ENCODE peak calls at places on chromosomes 6 and 20, in six cellular contexts. T, F, A, H, J and V are unnamed samples.

GRCh38 chr20:19974621-19975435 is 42.3 kb upstream of the NAA20 start:
- DNase-seq in T (no peak), F (peak), A (no peak), H (peak), J (peak), V (no peak)

GRCh38 chr20:48723308-48724264 is 104.2 kb downstream of the PREX1 start:
- DNase-seq in T (no peak), F (peak), A (no peak), H (no peak), J (peak), V (no peak)

GRCh38 chr20:432208-432607 is 24.1 kb downstream of the RBCK1 start:
- DNase-seq in T (no peak), F (no peak), A (no peak), H (no peak), J (no peak), V (peak)

GRCh38 chr6:73418081-73418741 is 23.6 kb downstream of the DDX43 start:
- DNase-seq in T (no peak), F (no peak), A (no peak), H (peak), J (no peak), V (no peak)

GRCh38 chr20:50054626-50055511 is 58.1 kb downstream of the UBE2V1 start:
- DNase-seq in T (no peak), F (peak), A (no peak), H (peak), J (peak), V (no peak)

GRCh38 chr20:60003776-60004175 is 45.6 kb downstream of the CDH26 start:
- DNase-seq in T (no peak), F (no peak), A (no peak), H (no peak), J (no peak), V (no peak)

GRCh38 chr6:107125771-107126170 is 10.5 kb upstream of the BEND3 start:
- DNase-seq in T (no peak), F (no peak), A (no peak), H (no peak), J (no peak), V (no peak)

GRCh38 chr6:18034798-18035202 is 47.4 kb upstream of the KIF13A start:
- DNase-seq in T (no peak), F (no peak), A (no peak), H (no peak), J (no peak), V (no peak)

GRCh38 chr6:8177721-8178120 is 75.4 kb upstream of the EEF1E1 start:
- DNase-seq in T (no peak), F (no peak), A (no peak), H (peak), J (no peak), V (no peak)

GRCh38 chr6:25410102-25410501 is 130.9 kb downstream of the CARMIL1 start:
- DNase-seq in T (no peak), F (no peak), A (no peak), H (no peak), J (no peak), V (no peak)

GRCh38 chr6:42532038-42532669 is 31.7 kb upstream of the UBR2 start:
- DNase-seq in T (no peak), F (peak), A (no peak), H (peak), J (no peak), V (peak)

GRCh38 chr6:36827261-36828079 is 11.8 kb downstream of the CPNE5 start:
- DNase-seq in T (no peak), F (no peak), A (peak), H (peak), J (no peak), V (no peak)

GRCh38 chr6:30990422-30991086 is 7.0 kb downstream of the MUC21 start:
- DNase-seq in T (no peak), F (no peak), A (no peak), H (no peak), J (no peak), V (no peak)

GRCh38 chr6:122033564-122034181 is 365.8 kb upstream of the HSF2 start:
- DNase-seq in T (no peak), F (no peak), A (no peak), H (peak), J (peak), V (peak)

GRCh38 chr6:137811121-137811911 is 55.7 kb upstream of the TNFAIP3 start:
- DNase-seq in T (peak), F (peak), A (peak), H (peak), J (peak), V (peak)

GRCh38 chr6:106199998-106200397 is 113.9 kb downstream of the PRDM1 start:
- DNase-seq in T (no peak), F (no peak), A (no peak), H (peak), J (peak), V (no peak)

GRCh38 chr20:37991506-37992302 is 41.6 kb downstream of the TTI1 start:
- DNase-seq in T (no peak), F (no peak), A (no peak), H (no peak), J (no peak), V (no peak)

GRCh38 chr6:88445188-88445958 is 279.2 kb upstream of the CNR1 start:
- DNase-seq in T (no peak), F (no peak), A (no peak), H (no peak), J (no peak), V (no peak)

GRCh38 chr6:29005183-29005885 is at the start of gene ZNF311:
- DNase-seq in T (no peak), F (peak), A (no peak), H (peak), J (no peak), V (no peak)

GRCh38 chr6:77466055-77467028 is 3.1 kb upstream of the HTR1B start:
- DNase-seq in T (peak), F (peak), A (no peak), H (peak), J (no peak), V (peak)

GRCh38 chr20:57611605-57612311 is 8.5 kb downstream of the ZBP1 start:
- DNase-seq in T (no peak), F (peak), A (no peak), H (no peak), J (no peak), V (peak)

GRCh38 chr20:57198359-57199072 is 67.9 kb downstream of the BMP7 start:
- DNase-seq in T (no peak), F (peak), A (no peak), H (peak), J (no peak), V (no peak)

GRCh38 chr20:23928788-23929187 is 49.2 kb upstream of the CST5 start:
- DNase-seq in T (no peak), F (no peak), A (no peak), H (no peak), J (no peak), V (no peak)

GRCh38 chr6:45652393-45652792 is 274.7 kb upstream of the SUPT3H start:
- DNase-seq in T (no peak), F (no peak), A (no peak), H (no peak), J (no peak), V (no peak)

GRCh38 chr20:32968833-32969241 is 35.4 kb downstream of the SUN5 start:
- DNase-seq in T (no peak), F (no peak), A (no peak), H (no peak), J (no peak), V (peak)

GRCh38 chr6:30355281-30355680 is 10.3 kb downstream of the RPP21 start:
- DNase-seq in T (no peak), F (no peak), A (no peak), H (no peak), J (no peak), V (no peak)

GRCh38 chr6:128068110-128068460 is 167.2 kb upstream of the THEMIS start:
- DNase-seq in T (no peak), F (no peak), A (no peak), H (no peak), J (no peak), V (no peak)

GRCh38 chr20:21705466-21706344 is at the start of gene PAX1:
- DNase-seq in T (no peak), F (no peak), A (no peak), H (no peak), J (no peak), V (no peak)
- TF ChIP-seq CTCF in T (no peak), F (no peak), A (no peak), H (no peak), J (no peak), V (no peak)

GRCh38 chr6:13278184-13278583 is 50.2 kb downstream of the TBC1D7 start:
- DNase-seq in T (no peak), F (no peak), A (no peak), H (no peak), J (no peak), V (no peak)
- TF ChIP-seq CTCF in T (peak), F (no peak), A (no peak), H (no peak), J (peak), V (peak)

GRCh38 chr6:142417331-142417750 is 115.5 kb downstream of the ADGRG6 start:
- DNase-seq in T (no peak), F (no peak), A (no peak), H (peak), J (no peak), V (no peak)

GRCh38 chr6:142416179-142416578 is 114.4 kb downstream of the ADGRG6 start:
- DNase-seq in T (no peak), F (no peak), A (no peak), H (peak), J (peak), V (no peak)

GRCh38 chr6:142421285-142422202 is 119.7 kb downstream of the ADGRG6 start:
- DNase-seq in T (no peak), F (no peak), A (no peak), H (peak), J (no peak), V (no peak)

GRCh38 chr6:142420822-142421221 is 119.0 kb downstream of the ADGRG6 start:
- DNase-seq in T (no peak), F (no peak), A (no peak), H (no peak), J (no peak), V (no peak)

GRCh38 chr6:142419071-142419470 is 117.3 kb downstream of the ADGRG6 start:
- DNase-seq in T (no peak), F (no peak), A (no peak), H (no peak), J (no peak), V (no peak)
- TF ChIP-seq CTCF in T (no peak), F (no peak), A (no peak), H (no peak), J (no peak), V (no peak)

GRCh38 chr6:124873066-124873410 is 89.2 kb upstream of the RNF217 start:
- DNase-seq in T (no peak), F (no peak), A (no peak), H (no peak), J (no peak), V (no peak)

GRCh38 chr6:124868476-124868875 is 93.8 kb upstream of the RNF217 start:
- DNase-seq in T (no peak), F (no peak), A (no peak), H (peak), J (no peak), V (no peak)

GRCh38 chr6:124872361-124873065 is 89.7 kb upstream of the RNF217 start:
- DNase-seq in T (no peak), F (no peak), A (no peak), H (no peak), J (no peak), V (no peak)

GRCh38 chr6:124869412-124869811 is 92.8 kb upstream of the RNF217 start:
- DNase-seq in T (no peak), F (no peak), A (no peak), H (peak), J (no peak), V (no peak)

GRCh38 chr6:124870611-124871201 is 91.5 kb upstream of the RNF217 start:
- DNase-seq in T (no peak), F (no peak), A (no peak), H (peak), J (no peak), V (no peak)
- TF ChIP-seq CTCF in T (no peak), F (peak), A (no peak), H (peak), J (peak), V (no peak)

GRCh38 chr6:114690625-114691024 is 347.8 kb upstream of the HS3ST5 start:
- DNase-seq in T (no peak), F (no peak), A (no peak), H (no peak), J (no peak), V (no peak)
- TF ChIP-seq CTCF in T (peak), F (no peak), A (no peak), H (no peak), J (no peak), V (no peak)

DNA sequence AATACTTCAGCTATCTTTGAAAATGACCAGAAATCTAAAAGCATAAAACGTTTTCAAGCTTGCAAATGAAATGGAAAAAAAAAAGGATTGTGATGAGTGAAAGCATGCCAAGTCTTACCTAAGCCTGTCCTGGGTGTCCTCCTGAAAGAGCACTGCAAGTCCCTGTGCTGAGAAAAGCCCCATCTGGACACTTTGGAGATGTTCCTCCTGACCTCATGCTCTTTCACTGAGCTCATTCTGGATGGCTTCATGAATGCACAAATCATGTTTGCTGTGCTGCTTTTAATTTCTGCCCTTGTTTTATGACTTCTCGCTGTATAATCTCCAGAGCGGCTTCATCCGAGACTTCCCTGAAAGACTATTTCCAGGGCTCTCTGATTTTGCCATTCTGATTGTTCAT is 136.0 kb downstream of the SOD2 start:
- DNase-seq in T (no peak), F (no peak), A (no peak), H (no peak), J (no peak), V (no peak)
- TF ChIP-seq CTCF in T (no peak), F (no peak), A (no peak), H (no peak), J (no peak), V (no peak)

GRCh38 chr6:34855463-34855862 is 32.4 kb downstream of the TAF11 start:
- DNase-seq in T (no peak), F (no peak), A (no peak), H (no peak), J (no peak), V (no peak)
- TF ChIP-seq CTCF in T (no peak), F (no peak), A (no peak), H (no peak), J (no peak), V (no peak)

GRCh38 chr20:9966966-9967365 is 67.8 kb upstream of the ANKEF1 start:
- DNase-seq in T (no peak), F (no peak), A (no peak), H (no peak), J (no peak), V (no peak)
- TF ChIP-seq CTCF in T (peak), F (no peak), A (no peak), H (peak), J (peak), V (no peak)